ENCODE peak calls at places on chromosomes 12 and 14, in eight cellular contexts. T, B, O, C, P, L, A and H are unnamed samples.

GRCh38 chr12:76250256-76250655 is 98.0 kb downstream of the BBS10 start:
- DNase-seq in O (peak), A (no peak), P (no peak), T (no peak), B (no peak), C (no peak), L (no peak), H (no peak)

GRCh38 chr12:30622509-30622908 is 73.2 kb downstream of the IPO8 start:
- DNase-seq in B (no peak), T (peak), C (no peak), P (no peak), L (no peak), A (no peak), O (peak), H (no peak)

GRCh38 chr12:51695241-51696010 is 104.4 kb downstream of the SCN8A start:
- DNase-seq in B (no peak), A (no peak), T (no peak), C (no peak), L (no peak), O (no peak), P (no peak), H (no peak)

GRCh38 chr14:40656301-40656700 is 950.4 kb upstream of the LRFN5 start:
- DNase-seq in B (no peak), O (no peak), P (no peak), A (no peak), L (no peak), T (no peak), C (no peak), H (no peak)

GRCh38 chr14:61561657-61562276 is 133.5 kb upstream of the HIF1A start:
- DNase-seq in B (no peak), P (no peak), C (no peak), L (no peak), O (peak), A (peak), T (no peak), H (no peak)

GRCh38 chr14:104107611-104108569 is 22.4 kb downstream of the ASPG start:
- DNase-seq in C (no peak), P (no peak), O (no peak), B (no peak), A (no peak), L (no peak), T (peak), H (no peak)

GRCh38 chr14:75249251-75249957 is 29.2 kb upstream of the FOS start:
- DNase-seq in T (peak), O (no peak), C (peak), L (no peak), A (no peak), B (peak), P (no peak), H (peak)

GRCh38 chr14:101101456-101102056 is 198.0 kb upstream of the RTL1 start:
- DNase-seq in A (no peak), T (no peak), P (no peak), B (no peak), O (peak), L (no peak), C (no peak), H (peak)

GRCh38 chr14:21054123-21054767 is 3.4 kb upstream of the RNASE8 start:
- DNase-seq in P (no peak), T (no peak), A (no peak), B (no peak), L (no peak), C (no peak), O (no peak), H (no peak)

GRCh38 chr12:5503774-5504173 is 71.9 kb downstream of the NTF3 start:
- DNase-seq in L (no peak), C (no peak), O (no peak), B (no peak), T (no peak), P (no peak), A (no peak), H (no peak)

GRCh38 chr12:5243014-5243413 is 188.9 kb upstream of the NTF3 start:
- DNase-seq in A (no peak), B (no peak), L (no peak), C (no peak), O (no peak), P (no peak), T (no peak), H (no peak)

GRCh38 chr14:92471919-92472318 is 41.7 kb upstream of the RIN3 start:
- DNase-seq in T (no peak), B (no peak), L (peak), O (peak), C (no peak), P (no peak), A (no peak), H (no peak)

GRCh38 chr14:19918553-19919264 is 1.7 kb upstream of the OR4K5 start:
- DNase-seq in O (no peak), C (no peak), P (no peak), L (no peak), B (no peak), T (no peak), A (no peak), H (no peak)

GRCh38 chr14:65838565-65838964 is 426.0 kb downstream of the FUT8 start:
- DNase-seq in P (no peak), C (no peak), A (no peak), O (no peak), L (no peak), T (no peak), B (no peak), H (no peak)

GRCh38 chr12:69405466-69405865 is 45.9 kb downstream of the YEATS4 start:
- DNase-seq in A (no peak), T (no peak), P (no peak), B (no peak), C (no peak), L (no peak), O (peak), H (no peak)

GRCh38 chr14:33184587-33184986 is 245.9 kb downstream of the NPAS3 start:
- DNase-seq in P (no peak), A (no peak), T (no peak), O (peak), C (no peak), L (no peak), B (no peak), H (no peak)

GRCh38 chr14:72633551-72633950 is 260.4 kb downstream of the DPF3 start:
- DNase-seq in T (no peak), B (no peak), L (no peak), P (no peak), A (no peak), O (no peak), C (no peak), H (no peak)

GRCh38 chr12:56948881-56949280 is 8.5 kb downstream of the RDH16 start:
- DNase-seq in O (no peak), T (no peak), A (no peak), P (no peak), C (no peak), B (no peak), L (no peak), H (no peak)

GRCh38 chr12:121793501-121793835 is at the start of gene RHOF:
- DNase-seq in A (peak), T (no peak), L (no peak), P (no peak), O (no peak), C (no peak), B (peak), H (no peak)

GRCh38 chr14:82385043-82385442 is 851.4 kb upstream of the SEL1L start:
- DNase-seq in P (no peak), C (no peak), T (no peak), A (no peak), B (no peak), L (no peak), O (no peak), H (no peak)

GRCh38 chr12:104360988-104361707 is 57.6 kb downstream of the EID3 start:
- DNase-seq in O (peak), C (no peak), B (no peak), L (no peak), A (no peak), T (no peak), P (no peak), H (no peak)

GRCh38 chr14:81220488-81220766 is 332 bp downstream of the GTF2A1 start:
- DNase-seq in B (no peak), P (no peak), L (no peak), C (no peak), A (no peak), O (no peak), T (no peak), H (no peak)

GRCh38 chr12:132624910-132625630 is 6.5 kb downstream of the P2RX2 start:
- DNase-seq in B (no peak), T (no peak), A (no peak), C (no peak), O (no peak), P (no peak), L (no peak), H (no peak)

GRCh38 chr14:84566109-84566508 is 963.8 kb upstream of the FLRT2 start:
- DNase-seq in A (no peak), P (no peak), O (no peak), L (no peak), B (no peak), T (no peak), C (no peak), H (no peak)

GRCh38 chr12:53676715-53677611 is 1.1 kb upstream of the ATP5MC2 start:
- DNase-seq in L (no peak), A (peak), B (peak), O (peak), P (peak), T (peak), C (no peak), H (peak)

GRCh38 chr12:42270596-42270995 is 32.5 kb upstream of the YAF2 start:
- DNase-seq in P (no peak), L (no peak), T (no peak), O (no peak), A (no peak), C (no peak), B (no peak), H (no peak)

GRCh38 chr12:65566776-65567175 is 257.5 kb upstream of the HMGA2 start:
- DNase-seq in P (no peak), B (no peak), A (no peak), C (no peak), O (peak), T (no peak), L (no peak), H (no peak)

GRCh38 chr12:19671695-19672094 is 232.4 kb downstream of the AEBP2 start:
- DNase-seq in O (peak), A (no peak), P (no peak), L (no peak), T (no peak), B (no peak), C (no peak), H (no peak)